ENCODE peak calls at places on chromosomes 3 and 15, in seven cellular contexts. B is PC-3, R is OCI-LY7, W is neural progenitor cell, T is HCT116, P is hepatocyte, Q is SK-N-SH. V is an unnamed sample. For H3K4me1, the result is how much of the 10 kb centered on the place peaks cover.

GRCh38 chr15:77615472-77615871 is 17.2 kb downstream of the LINGO1 start:
- DNase-seq in B (no peak), R (no peak), W (no peak), T (no peak), P (no peak), Q (no peak), V (no peak)

GRCh38 chr3:165211749-165212148 is 15.6 kb upstream of the SLITRK3 start:
- DNase-seq in B (no peak), R (no peak), W (peak), T (no peak), P (no peak), Q (no peak), V (no peak)

GRCh38 chr3:66499881-66500574 is 794 bp downstream of the LRIG1 start:
- DNase-seq in B (no peak), R (peak), W (peak), T (no peak), P (peak), Q (peak), V (no peak)

GRCh38 chr3:195914648-195915473 is 6.5 kb upstream of the TNK2 start:
- DNase-seq in B (peak), R (peak), W (peak), T (peak), P (peak), Q (peak), V (peak)

GRCh38 chr3:11240496-11240895 is 31.7 kb upstream of the ATG7 start:
- DNase-seq in B (no peak), R (no peak), W (no peak), T (no peak), P (no peak), Q (no peak), V (no peak)

GRCh38 chr3:194351952-194352536 is 916 bp upstream of the CPN2 start:
- DNase-seq in B (no peak), R (no peak), W (no peak), T (no peak), P (no peak), Q (no peak), V (no peak)

GRCh38 chr3:171468296-171468906 is 8.2 kb upstream of the TNIK start:
- DNase-seq in B (no peak), R (no peak), W (no peak), T (no peak), P (no peak), Q (no peak), V (no peak)

GRCh38 chr3:4750306-4751056 is 228.8 kb upstream of the BHLHE40 start:
- DNase-seq in B (no peak), R (no peak), W (peak), T (no peak), P (peak), Q (no peak), V (no peak)

GRCh38 chr3:176919836-176920760 is 277.2 kb downstream of the TBL1XR1 start:
- DNase-seq in B (peak), R (no peak), W (no peak), T (no peak), P (peak), Q (no peak), V (no peak)

GRCh38 chr3:32880225-32880624 is 62.4 kb downstream of the TRIM71 start:
- DNase-seq in B (no peak), R (no peak), W (no peak), T (no peak), P (no peak), Q (no peak), V (no peak)

GRCh38 chr3:98893740-98894139 is 7.8 kb downstream of the DCBLD2 start:
- DNase-seq in B (no peak), R (no peak), W (peak), T (no peak), P (no peak), Q (peak), V (no peak)

GRCh38 chr3:171192176-171192854 is 165.8 kb upstream of the SLC2A2 start:
- DNase-seq in B (peak), R (no peak), W (no peak), T (peak), P (no peak), Q (no peak), V (no peak)

GRCh38 chr15:61917457-61917856 is 142.8 kb downstream of the VPS13C start:
- DNase-seq in B (no peak), R (no peak), W (no peak), T (no peak), P (no peak), Q (no peak), V (no peak)

GRCh38 chr15:93045191-93045785 is 43.7 kb downstream of the RGMA start:
- DNase-seq in B (no peak), R (no peak), W (no peak), T (no peak), P (no peak), Q (no peak), V (no peak)

GRCh38 chr3:12443781-12444522 is 40.3 kb upstream of the TSEN2 start:
- DNase-seq in B (no peak), R (no peak), W (no peak), T (no peak), P (no peak), Q (no peak), V (no peak)

GRCh38 chr15:85763157-85763556 is 31.6 kb downstream of the KLHL25 start:
- DNase-seq in B (no peak), R (no peak), W (no peak), T (no peak), P (no peak), Q (no peak), V (no peak)

GRCh38 chr15:32100286-32100685 is 70.0 kb downstream of the CHRNA7 start:
- DNase-seq in B (no peak), R (no peak), W (peak), T (no peak), P (no peak), Q (no peak), V (no peak)
- TF ChIP-seq EZH2phosphoT487 in B (no peak), R (no peak), W (no peak), T (no peak), P (no peak), Q (no peak), V (no peak)

GRCh38 chr15:100722551-100723322 is 120.3 kb downstream of the ASB7 start:
- DNase-seq in B (no peak), R (no peak), W (no peak), T (no peak), P (no peak), Q (no peak), V (no peak)
- H3K4me1 ChIP-seq in B (half or more), R (under half), W (under half), T (half or more), P (under half), Q (under half), V (under half)

DNA sequence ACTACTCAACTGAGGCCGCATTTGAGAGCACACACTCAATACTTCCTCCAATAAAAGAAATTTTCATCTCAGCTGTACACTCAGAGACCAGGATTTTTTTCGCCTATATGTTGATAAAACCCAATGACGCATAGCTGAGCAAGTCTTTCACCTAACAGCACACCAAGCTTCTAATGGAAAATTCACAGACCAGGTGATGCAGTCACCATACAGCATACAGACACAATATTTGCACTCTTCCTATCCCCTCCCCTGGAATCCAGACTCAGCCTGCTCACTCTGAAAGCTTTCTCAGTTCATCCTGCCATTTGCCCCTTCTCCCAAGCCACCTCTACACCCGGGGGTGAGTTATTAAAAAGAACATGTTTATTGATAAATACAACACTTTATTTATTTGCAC is 1.7 kb downstream of the TBC1D5 start:
- DNase-seq in B (peak), R (peak), W (no peak), T (no peak), P (peak), Q (peak), V (no peak)
- H3K27ac ChIP-seq in B (peak), R (peak), W (peak), T (peak), P (peak), Q (peak), V (peak)

DNA sequence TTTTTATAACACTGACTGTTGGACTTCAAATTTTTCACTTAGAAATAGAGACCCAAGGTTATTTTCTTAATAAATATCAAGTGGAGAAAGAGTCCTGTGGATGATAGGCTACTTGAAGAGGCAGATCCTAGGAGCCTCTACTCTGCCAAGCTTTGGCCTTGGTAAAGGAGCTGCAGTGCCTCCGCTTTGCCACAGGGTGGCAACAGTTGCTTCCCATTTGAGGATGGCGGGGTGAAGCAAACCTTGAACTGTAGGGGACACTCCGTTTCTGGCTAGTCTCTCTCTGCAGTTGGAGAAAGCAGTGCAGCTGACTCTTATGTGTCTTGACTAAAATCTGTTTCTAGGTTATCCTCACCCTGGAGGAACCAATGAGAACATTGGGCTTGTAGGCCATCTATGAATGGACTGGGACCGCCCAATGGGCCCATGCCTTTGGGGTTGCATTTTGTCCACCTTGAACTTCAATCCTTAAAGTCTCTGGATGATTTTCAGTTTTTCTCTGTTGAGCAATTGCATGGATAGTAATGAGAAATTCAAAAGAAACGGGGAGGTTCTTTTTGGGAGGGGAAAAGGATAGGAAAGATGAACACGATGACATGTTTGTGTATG is 9.8 kb downstream of the SCG5 start:
- DNase-seq in B (peak), R (peak), W (peak), T (peak), P (peak), Q (peak), V (peak)
- TF ChIP-seq EZH2phosphoT487 in B (no peak), R (no peak), W (no peak), T (no peak), P (no peak), Q (no peak), V (no peak)

DNA sequence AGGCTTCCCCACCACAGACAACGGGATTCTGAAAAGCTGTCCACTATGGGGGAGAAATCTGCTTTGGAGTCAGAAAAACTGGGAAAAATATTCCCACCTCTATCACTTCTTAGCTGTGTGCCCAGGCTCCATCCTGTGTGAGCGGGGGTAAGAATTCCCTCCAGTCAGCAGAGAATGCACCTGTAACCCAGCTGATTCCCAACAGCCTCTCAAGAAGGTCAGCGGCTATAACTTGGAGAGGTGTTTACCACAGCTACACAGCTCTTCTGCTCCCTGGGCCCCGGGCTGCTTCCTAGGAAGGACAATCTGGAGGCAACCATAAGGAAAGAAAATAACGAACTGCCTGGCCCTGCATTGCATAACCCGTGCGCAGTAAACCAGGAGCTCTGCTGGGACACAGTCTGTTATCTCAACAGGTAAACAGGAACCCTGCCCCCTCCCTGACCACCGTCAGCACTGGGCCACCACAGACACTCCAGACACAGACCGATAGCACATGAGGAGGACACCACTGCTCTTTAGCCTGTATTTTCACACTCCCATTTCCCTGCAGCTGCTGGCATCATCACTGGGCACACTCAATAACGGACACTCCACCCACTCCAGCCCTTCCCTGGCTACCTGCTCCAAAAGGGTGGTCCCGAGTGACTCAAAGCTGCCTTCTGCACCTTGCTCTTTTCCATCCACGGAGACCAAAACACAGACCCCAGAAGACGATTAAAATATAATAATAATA is 2.1 kb downstream of the RAB43 start:
- DNase-seq in B (peak), R (no peak), W (no peak), T (no peak), P (peak), Q (no peak), V (no peak)
- H3K4me1 ChIP-seq in B (under half), R (half or more), W (under half), T (under half), P (under half), Q (under half), V (half or more)

DNA sequence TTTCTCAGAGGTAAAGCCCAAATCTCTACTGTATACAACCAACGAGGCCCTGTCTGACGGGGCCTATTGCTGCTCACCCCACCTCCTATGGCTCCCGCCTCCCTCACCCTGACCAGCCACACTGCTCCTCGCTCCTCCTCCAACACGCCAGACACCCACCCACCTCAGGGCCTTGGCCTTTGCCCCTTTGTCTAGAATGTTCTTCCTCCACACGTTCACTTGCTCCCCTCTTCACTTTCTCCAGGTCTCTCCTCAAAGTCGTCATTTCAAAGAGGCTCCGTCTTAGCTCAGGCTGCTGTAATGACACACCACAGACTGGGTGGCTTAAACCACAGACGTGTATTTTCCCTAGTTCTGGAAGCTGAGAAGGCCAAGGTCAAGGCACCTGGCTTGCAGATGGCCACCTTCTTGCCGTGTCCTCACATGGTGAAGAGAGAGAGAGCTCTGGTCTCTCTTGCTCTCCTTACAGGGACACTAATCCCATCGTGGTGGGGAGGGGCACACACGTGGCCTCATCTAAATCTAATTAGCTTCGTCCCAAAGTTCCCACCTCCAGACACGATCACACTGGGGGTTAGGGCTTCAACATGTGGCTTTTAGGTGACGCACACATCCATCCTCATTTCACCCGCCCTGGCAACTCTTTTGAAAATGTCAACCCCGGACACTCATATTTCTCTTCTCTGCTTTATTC is 98.2 kb downstream of the TLE3 start:
- DNase-seq in B (no peak), R (no peak), W (no peak), T (no peak), P (no peak), Q (no peak), V (no peak)
- H3K27ac ChIP-seq in B (no peak), R (no peak), W (no peak), T (no peak), P (no peak), Q (no peak), V (no peak)

GRCh38 chr3:131735121-131735520 is 232.3 kb upstream of the MRPL3 start:
- DNase-seq in B (no peak), R (no peak), W (no peak), T (no peak), P (no peak), Q (no peak), V (no peak)
- TF ChIP-seq EZH2phosphoT487 in B (no peak), R (no peak), W (no peak), T (no peak), P (no peak), Q (no peak), V (no peak)

DNA sequence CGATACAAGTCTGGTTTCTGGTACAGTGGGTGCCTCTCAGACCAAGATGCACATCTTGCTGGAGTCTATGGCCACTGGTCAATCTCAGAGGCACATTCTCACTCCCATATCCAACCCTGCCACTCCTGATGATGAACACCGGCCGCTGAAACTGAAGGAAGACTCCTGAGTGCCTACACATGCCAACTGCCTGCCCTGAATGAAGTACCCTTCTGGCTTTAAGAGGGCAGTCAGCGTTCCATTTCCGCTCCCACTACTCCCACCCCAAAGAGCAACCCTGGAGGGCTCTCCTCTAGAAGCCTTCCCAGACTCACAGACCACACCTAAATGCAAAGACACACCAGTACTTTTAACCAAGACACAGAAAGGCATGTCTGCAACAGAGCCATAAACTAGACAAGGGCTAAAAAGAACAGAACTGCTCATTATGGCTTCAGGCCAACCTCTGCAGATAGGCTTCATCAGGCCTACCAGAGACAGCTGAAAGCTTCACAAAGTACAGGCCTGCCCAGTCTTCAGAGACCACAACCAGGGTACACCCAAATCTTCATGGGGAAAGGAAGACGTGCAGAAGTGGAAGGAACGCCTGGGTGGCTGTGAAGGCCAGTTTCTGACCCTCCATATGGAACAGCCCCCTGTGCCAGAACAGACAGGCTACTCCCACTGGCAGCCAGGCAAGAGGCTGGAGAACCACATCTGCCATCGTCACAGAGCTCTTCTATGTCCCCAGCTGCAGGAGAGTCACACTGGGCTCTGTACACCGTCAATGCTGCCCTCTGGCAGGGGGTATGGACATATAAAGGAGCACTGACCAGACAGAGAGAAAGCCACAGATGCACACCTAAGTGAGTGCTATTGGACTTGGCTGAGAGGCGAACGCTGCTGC is 14.2 kb downstream of the ANP32A start:
- DNase-seq in B (no peak), R (no peak), W (no peak), T (no peak), P (no peak), Q (peak), V (no peak)
- H3K4me1 ChIP-seq in B (under half), R (half or more), W (under half), T (under half), P (under half), Q (half or more), V (under half)

GRCh38 chr3:23985752-23986544 is 40.9 kb downstream of the NR1D2 start:
- DNase-seq in B (no peak), R (no peak), W (no peak), T (no peak), P (no peak), Q (no peak), V (no peak)

GRCh38 chr3:23981955-23982354 is 36.9 kb downstream of the NR1D2 start:
- DNase-seq in B (peak), R (no peak), W (no peak), T (no peak), P (no peak), Q (no peak), V (peak)

GRCh38 chr3:23987376-23987775 is 42.3 kb downstream of the NR1D2 start:
- DNase-seq in B (no peak), R (no peak), W (no peak), T (no peak), P (no peak), Q (no peak), V (no peak)

GRCh38 chr3:23981136-23981535 is 36.0 kb downstream of the NR1D2 start:
- DNase-seq in B (no peak), R (no peak), W (no peak), T (no peak), P (no peak), Q (no peak), V (no peak)

DNA sequence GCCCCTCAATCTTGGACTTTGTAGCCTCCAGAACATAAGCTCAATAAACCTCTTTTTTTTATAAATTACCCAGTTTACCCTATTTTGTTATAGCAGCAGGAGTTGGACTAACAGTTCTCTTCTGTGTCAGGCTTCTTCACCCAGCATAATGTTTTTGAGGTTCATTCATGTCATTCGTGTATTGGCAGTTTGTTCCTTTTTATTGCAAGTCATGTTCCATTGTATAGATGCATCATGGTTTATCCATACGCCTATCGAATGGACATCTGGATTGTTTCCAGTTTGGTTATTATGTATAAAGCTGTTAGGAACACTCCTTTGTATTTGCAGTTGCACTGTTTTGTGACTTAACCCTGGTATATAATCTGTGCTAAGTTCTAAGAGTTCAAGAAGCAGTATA is 39.8 kb downstream of the NR1D2 start:
- DNase-seq in B (no peak), R (no peak), W (no peak), T (no peak), P (no peak), Q (no peak), V (no peak)
- H3K27ac ChIP-seq in B (no peak), R (no peak), W (no peak), T (no peak), P (no peak), Q (no peak), V (no peak)

DNA sequence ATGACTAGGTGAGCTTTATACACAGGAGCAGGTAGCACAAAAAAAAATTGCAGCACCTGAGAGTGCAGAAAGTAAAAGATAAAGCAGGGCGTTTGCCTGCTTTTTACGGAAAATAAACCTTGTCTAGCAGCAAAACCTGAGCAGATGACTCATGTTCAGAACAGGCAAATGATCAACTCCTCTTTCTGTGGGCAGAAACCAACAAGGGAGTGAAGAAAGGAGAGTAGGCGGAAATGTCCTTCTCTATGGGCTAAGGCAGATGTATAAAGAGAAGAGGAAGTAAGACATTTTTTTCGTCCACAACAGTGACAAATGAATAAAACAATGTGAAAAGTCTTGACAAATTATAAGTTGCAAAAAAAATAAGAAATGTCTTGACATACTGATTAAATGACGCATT is 24.5 kb upstream of the GMNC start:
- DNase-seq in B (peak), R (no peak), W (no peak), T (no peak), P (peak), Q (no peak), V (no peak)
- TF ChIP-seq EZH2phosphoT487 in B (no peak), R (no peak), W (no peak), T (no peak), P (no peak), Q (no peak), V (no peak)